ENCODE peak calls at places on chromosomes 1 and 21, in five cellular contexts. J, S, H, C and L are unnamed samples.
A peak's percentile ranks its signal among the peaks of the same experiment; 100 is the strongest.

GRCh38 chr1:18869847-18870246 is 10.4 kb upstream of the TAS1R2 start:
- DNase-seq in J (no peak), S (no peak), H (no peak), C (no peak), L (no peak)

GRCh38 chr1:215200121-215200520 is 117.6 kb downstream of the KCNK2 start:
- DNase-seq in J (no peak), S (no peak), H (no peak), C (no peak), L (no peak)

GRCh38 chr1:245961137-245961540 is 545.9 kb downstream of the SMYD3 start:
- DNase-seq in J (no peak), S (no peak), H (no peak), C (no peak), L (no peak)

GRCh38 chr21:17552410-17552809 is 39.6 kb downstream of the CXADR start:
- DNase-seq in J (no peak), S (no peak), H (no peak), C (no peak), L (no peak)

GRCh38 chr1:65009176-65009575 is 42.8 kb upstream of the JAK1 start:
- DNase-seq in J (peak; percentile 8), S (no peak), H (no peak), C (no peak), L (no peak)

GRCh38 chr1:68331117-68331865 is 99.0 kb upstream of the WLS start:
- DNase-seq in J (no peak), S (no peak), H (no peak), C (no peak), L (peak; percentile 47)

GRCh38 chr1:24841593-24841992 is 88.5 kb downstream of the RUNX3 start:
- DNase-seq in J (no peak), S (no peak), H (no peak), C (no peak), L (no peak)

GRCh38 chr1:10155087-10155712 is 55.2 kb upstream of the KIF1B start:
- DNase-seq in J (no peak), S (no peak), H (no peak), C (no peak), L (no peak)

GRCh38 chr1:94648225-94649007 is 106.9 kb upstream of the F3 start:
- DNase-seq in J (no peak), S (peak; percentile 72), H (no peak), C (no peak), L (no peak)

GRCh38 chr1:100045206-100045605 is 75.4 kb downstream of the SLC35A3 start:
- DNase-seq in J (no peak), S (no peak), H (no peak), C (no peak), L (no peak)

GRCh38 chr21:37645848-37646247 is 270.4 kb downstream of the KCNJ6 start:
- DNase-seq in J (no peak), S (no peak), H (no peak), C (no peak), L (no peak)

GRCh38 chr1:218346391-218347204 is 1.5 kb downstream of the TGFB2 start:
- DNase-seq in J (peak; percentile 10), S (no peak), H (no peak), C (peak; percentile 22), L (no peak)

GRCh38 chr1:26996024-26996423 is 2.5 kb downstream of the TRNP1 start:
- DNase-seq in J (no peak), S (no peak), H (no peak), C (no peak), L (no peak)

GRCh38 chr1:60133848-60134247 is 60.3 kb upstream of the C1orf87 start:
- DNase-seq in J (no peak), S (no peak), H (no peak), C (no peak), L (no peak)

GRCh38 chr1:202203238-202204039 is 9.8 kb downstream of the LGR6 start:
- DNase-seq in J (peak; percentile 47), S (no peak), H (no peak), C (no peak), L (no peak)

GRCh38 chr1:71561729-71562128 is 480.9 kb upstream of the ZRANB2 start:
- DNase-seq in J (no peak), S (no peak), H (no peak), C (no peak), L (no peak)

GRCh38 chr1:17502326-17502778 is 37.1 kb upstream of the ARHGEF10L start:
- DNase-seq in J (peak; percentile 62), S (peak; percentile 71), H (peak; percentile 87), C (peak; percentile 97), L (peak; percentile 61)

GRCh38 chr1:53629101-53629691 is 109.8 kb downstream of the GLIS1 start:
- DNase-seq in J (no peak), S (no peak), H (no peak), C (no peak), L (no peak)

GRCh38 chr1:156528231-156528630 is 27.7 kb upstream of the MEF2D start:
- DNase-seq in J (no peak), S (no peak), H (no peak), C (no peak), L (no peak)

GRCh38 chr1:118154220-118154619 is 30.8 kb downstream of the SPAG17 start:
- DNase-seq in J (no peak), S (no peak), H (no peak), C (no peak), L (no peak)

GRCh38 chr1:1788646-1789431 is 10.6 kb upstream of the NADK start:
- DNase-seq in J (no peak), S (no peak), H (no peak), C (peak; percentile 69), L (no peak)

GRCh38 chr1:7384679-7385078 is 386.4 kb upstream of the VAMP3 start:
- DNase-seq in J (no peak), S (no peak), H (peak; percentile 29), C (no peak), L (no peak)

GRCh38 chr1:215958836-215959235 is 391.7 kb downstream of the KCTD3 start:
- DNase-seq in J (no peak), S (no peak), H (no peak), C (no peak), L (no peak)

GRCh38 chr1:192588546-192588945 is 13.0 kb downstream of the RGS1 start:
- DNase-seq in J (no peak), S (no peak), H (no peak), C (no peak), L (no peak)

GRCh38 chr1:44059956-44060355 is 28.7 kb upstream of the SLC6A9 start:
- DNase-seq in J (no peak), S (no peak), H (no peak), C (no peak), L (no peak)

GRCh38 chr1:18764362-18764761 is 95.1 kb downstream of the TAS1R2 start:
- DNase-seq in J (no peak), S (no peak), H (no peak), C (no peak), L (no peak)

GRCh38 chr1:241235236-241235897 is 121.6 kb downstream of the RGS7 start:
- DNase-seq in J (no peak), S (no peak), H (peak; percentile 22), C (no peak), L (no peak)

GRCh38 chr1:36612121-36612520 is 129.4 kb upstream of the CSF3R start:
- DNase-seq in J (no peak), S (no peak), H (no peak), C (peak; percentile 3), L (no peak)

GRCh38 chr1:156076609-156077429 is 5.4 kb downstream of the MEX3A start:
- DNase-seq in J (peak; percentile 82), S (no peak), H (peak; percentile 17), C (peak; percentile 65), L (no peak)

GRCh38 chr1:214213136-214213535 is 67.8 kb upstream of the SMYD2 start:
- DNase-seq in J (no peak), S (peak; percentile 6), H (no peak), C (no peak), L (no peak)

GRCh38 chr1:77889671-77890070 is 1.2 kb downstream of the NEXN start:
- DNase-seq in J (no peak), S (peak; percentile 7), H (no peak), C (no peak), L (no peak)

GRCh38 chr1:23638188-23638619 is 53.4 kb upstream of the RPL11 start:
- DNase-seq in J (no peak), S (no peak), H (no peak), C (no peak), L (no peak)

GRCh38 chr1:99269321-99269720 is 5.0 kb downstream of the PLPPR4 start:
- DNase-seq in J (no peak), S (no peak), H (no peak), C (no peak), L (no peak)

GRCh38 chr21:33940846-33941245 is 25.2 kb upstream of the ATP5PO start:
- DNase-seq in J (no peak), S (no peak), H (no peak), C (no peak), L (no peak)

GRCh38 chr1:116096013-116096618 is 15.1 kb upstream of the MAB21L3 start:
- DNase-seq in J (no peak), S (no peak), H (no peak), C (no peak), L (no peak)

GRCh38 chr1:12518956-12519707 is 98.9 kb downstream of the DHRS3 start:
- DNase-seq in J (no peak), S (no peak), H (peak; percentile 44), C (no peak), L (no peak)

GRCh38 chr1:14625587-14626447 is 27.3 kb downstream of the KAZN start:
- DNase-seq in J (no peak), S (no peak), H (no peak), C (no peak), L (no peak)

GRCh38 chr21:32412162-32412997 is at the start of gene EVA1C:
- DNase-seq in J (peak; percentile 13), S (no peak), H (peak; percentile 79), C (peak; percentile 60), L (no peak)

GRCh38 chr1:246319111-246319510 is 188.0 kb downstream of the SMYD3 start:
- DNase-seq in J (no peak), S (no peak), H (no peak), C (no peak), L (no peak)